ENCODE peak calls at places on chromosomes 16 and 17, in seven cellular contexts. P is left ventricle myocardium inferior, R is right lobe of liver, Z is aorta, I is Karpas-422, J is A549, U is psoas muscle. O is an unnamed sample.

GRCh38 chr16:15653227-15653626 is 3.2 kb downstream of the NDE1 start:
- DNase-seq in P (peak), R (no peak), Z (no peak), I (no peak), J (no peak), U (no peak), O (no peak)

GRCh38 chr16:74623214-74623842 is 16.4 kb upstream of the GLG1 start:
- DNase-seq in P (no peak), R (no peak), Z (no peak), I (peak), J (peak), U (no peak), O (no peak)

GRCh38 chr17:53390575-53390974 is 432.2 kb upstream of the KIF2B start:
- DNase-seq in P (no peak), R (no peak), Z (no peak), I (no peak), J (no peak), U (no peak), O (no peak)

GRCh38 chr16:84730406-84731106 is 30.8 kb downstream of the USP10 start:
- DNase-seq in P (peak), R (no peak), Z (peak), I (peak), J (peak), U (no peak), O (no peak)

GRCh38 chr16:29862383-29862883 is 593 bp downstream of the CDIPT start:
- DNase-seq in P (peak), R (no peak), Z (no peak), I (peak), J (peak), U (no peak), O (no peak)

GRCh38 chr16:81261049-81261648 is 22.7 kb downstream of the BCO1 start:
- DNase-seq in P (no peak), R (no peak), Z (no peak), I (peak), J (peak), U (no peak), O (peak)

GRCh38 chr16:75237398-75238131 is 13.9 kb downstream of the BCAR1 start:
- DNase-seq in P (no peak), R (no peak), Z (no peak), I (no peak), J (no peak), U (peak), O (peak)

GRCh38 chr17:74558882-74559519 is 8.3 kb downstream of the CD300H start:
- DNase-seq in P (no peak), R (no peak), Z (peak), I (no peak), J (no peak), U (no peak), O (no peak)

GRCh38 chr16:70610273-70611223 is 35.8 kb upstream of the IL34 start:
- DNase-seq in P (no peak), R (no peak), Z (peak), I (peak), J (no peak), U (peak), O (peak)

GRCh38 chr16:88596477-88596876 is 26.3 kb downstream of the ZC3H18 start:
- DNase-seq in P (no peak), R (no peak), Z (no peak), I (no peak), J (no peak), U (peak), O (no peak)

GRCh38 chr17:80929449-80929848 is 62.2 kb upstream of the CHMP6 start:
- DNase-seq in P (no peak), R (peak), Z (no peak), I (no peak), J (no peak), U (peak), O (peak)

GRCh38 chr17:4073983-4074830 is 68.6 kb downstream of the ZZEF1 start:
- DNase-seq in P (no peak), R (no peak), Z (peak), I (peak), J (no peak), U (peak), O (no peak)

GRCh38 chr16:51523400-51523799 is 372.3 kb upstream of the SALL1 start:
- DNase-seq in P (no peak), R (no peak), Z (no peak), I (no peak), J (peak), U (no peak), O (no peak)

GRCh38 chr17:17126131-17127110 is 79.7 kb downstream of the PLD6 start:
- DNase-seq in P (no peak), R (peak), Z (peak), I (no peak), J (no peak), U (peak), O (peak)
- H3K27ac ChIP-seq in P (peak), R (no peak), Z (no peak), I (no peak), J (no peak), U (peak), O (no peak)

DNA sequence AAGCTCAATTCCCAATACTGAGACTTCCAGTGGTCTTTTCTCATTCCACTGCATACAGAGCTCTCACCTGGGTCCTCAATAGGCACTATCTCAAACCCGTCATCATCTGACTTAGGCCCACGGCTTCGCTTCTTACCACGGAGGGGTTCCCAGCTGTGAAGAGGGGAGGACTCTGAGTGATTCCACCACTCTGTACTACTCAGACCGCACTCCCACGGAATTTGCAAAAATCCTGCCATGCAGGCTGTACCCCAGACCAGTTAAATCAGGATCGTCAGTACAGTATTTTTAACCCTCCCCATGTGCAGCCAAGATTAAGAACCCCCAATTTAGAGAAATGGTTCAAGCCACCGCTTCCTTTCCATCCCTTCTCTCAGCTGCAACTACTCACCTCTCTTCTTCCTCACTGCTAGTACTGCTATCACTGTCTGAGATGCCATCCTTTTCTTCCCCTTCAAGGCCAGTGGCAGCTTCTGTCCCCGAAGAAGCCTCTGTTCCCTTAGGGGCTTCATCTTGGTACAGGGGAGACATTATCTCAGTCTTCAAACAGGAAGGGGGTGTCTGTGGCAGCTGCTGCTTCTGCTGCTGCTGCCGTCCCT is 6.2 kb upstream of the PSMC5 start:
- DNase-seq in P (no peak), R (no peak), Z (no peak), I (no peak), J (no peak), U (no peak), O (no peak)
- H3K4me3 ChIP-seq in P (no peak), R (no peak), Z (no peak), I (no peak), J (no peak), U (no peak), O (no peak)

DNA sequence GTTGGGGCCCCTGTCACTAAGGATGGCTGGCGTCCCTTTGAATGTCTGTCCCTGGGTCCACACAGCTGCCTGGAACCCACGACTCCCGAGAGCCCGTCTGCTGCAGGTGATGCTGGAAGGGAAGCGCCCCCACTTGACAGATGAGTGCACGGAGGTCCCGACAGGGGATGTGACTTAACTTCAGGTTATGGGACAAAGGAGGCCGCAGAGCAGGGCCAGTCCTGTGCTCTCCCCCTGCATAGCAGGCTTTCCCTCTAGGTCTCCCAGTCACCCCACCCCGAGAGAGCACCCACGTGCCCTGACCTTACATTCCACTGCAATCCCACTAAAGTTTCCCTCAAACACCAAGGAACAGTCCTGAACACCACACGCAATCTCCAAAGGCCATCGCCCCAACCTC is 6.0 kb upstream of the RCVRN start:
- DNase-seq in P (no peak), R (no peak), Z (no peak), I (no peak), J (no peak), U (no peak), O (no peak)
- H3K27ac ChIP-seq in P (no peak), R (no peak), Z (no peak), I (no peak), J (no peak), U (no peak), O (no peak)

GRCh38 chr17:72102366-72102765 is 18.5 kb upstream of the SOX9 start:
- DNase-seq in P (no peak), R (no peak), Z (no peak), I (no peak), J (no peak), U (no peak), O (no peak)
- H3K4me3 ChIP-seq in P (no peak), R (no peak), Z (no peak), I (no peak), J (no peak), U (no peak), O (no peak)

DNA sequence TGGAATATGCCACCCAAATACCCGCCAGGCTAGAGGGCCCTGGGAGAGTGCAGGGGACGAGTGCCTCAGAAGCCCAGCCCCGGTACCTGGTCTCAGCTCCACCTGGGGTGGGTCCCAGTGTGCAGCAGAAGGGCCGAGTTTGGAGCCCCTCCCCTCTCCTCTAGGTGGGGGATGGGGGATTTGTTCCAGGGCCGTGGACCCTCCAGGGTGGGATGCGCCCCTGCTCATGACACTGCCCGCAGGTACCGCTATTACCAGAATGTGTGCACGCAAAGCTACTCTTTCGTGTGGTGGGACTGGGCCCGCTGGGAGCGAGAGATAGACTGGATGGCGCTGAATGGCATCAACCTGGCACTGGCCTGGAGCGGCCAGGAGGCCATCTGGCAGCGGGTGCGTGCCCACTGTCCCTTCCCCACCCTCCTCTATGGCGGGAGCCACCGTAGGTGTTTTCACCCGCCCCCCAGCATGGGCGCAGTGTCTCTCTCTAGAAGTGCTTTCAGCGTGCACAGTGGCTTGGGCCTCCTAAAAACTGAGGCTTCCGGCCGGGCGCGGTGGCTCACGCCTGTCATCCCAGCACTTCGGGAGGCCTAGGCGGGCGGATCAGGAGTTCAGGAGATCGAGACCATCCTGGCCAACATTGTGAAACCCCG is 1.2 kb downstream of the NAGLU start:
- DNase-seq in P (no peak), R (peak), Z (no peak), I (no peak), J (no peak), U (peak), O (peak)
- H3K27ac ChIP-seq in P (peak), R (peak), Z (no peak), I (peak), J (peak), U (peak), O (peak)

DNA sequence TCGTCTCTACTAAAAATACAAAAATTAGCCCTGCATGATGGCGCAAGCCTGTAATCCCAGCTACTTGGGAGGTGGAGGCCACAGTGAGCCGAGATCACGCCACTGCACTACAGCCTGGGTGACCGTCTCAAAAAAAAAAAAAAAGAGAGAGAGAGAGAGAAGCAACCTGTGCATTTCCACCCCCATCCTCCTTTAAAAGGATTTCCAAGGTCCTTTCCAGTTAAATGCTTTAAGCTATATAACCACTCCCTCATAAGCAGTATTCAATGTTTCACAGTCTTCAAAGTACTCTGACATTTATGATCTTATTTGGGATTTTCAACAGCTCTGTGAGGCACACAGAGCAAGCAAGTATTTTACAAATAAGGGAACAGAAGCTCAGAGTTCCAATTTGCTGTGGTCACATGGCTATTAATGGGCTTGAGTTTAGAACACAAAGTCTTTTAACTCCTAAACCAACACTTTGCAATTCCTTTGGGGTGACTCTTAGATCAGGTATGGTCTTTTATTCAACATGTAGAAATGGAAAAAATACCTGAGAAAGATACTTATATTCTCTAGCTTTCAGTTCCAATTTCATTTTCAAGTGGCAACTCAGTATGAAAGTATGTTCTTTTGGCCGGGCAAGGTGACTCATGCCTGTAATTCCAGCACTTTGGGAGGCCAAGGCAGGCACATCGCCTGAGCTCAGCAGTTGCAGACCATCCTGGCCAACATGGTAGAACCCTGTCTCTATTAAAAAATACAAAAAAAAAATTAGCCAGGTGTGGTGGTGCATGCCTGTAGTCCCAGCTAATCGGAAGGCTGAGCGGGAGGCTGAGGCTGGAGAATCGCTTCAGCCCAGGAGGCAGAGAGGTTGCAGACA is 31.3 kb downstream of the SPOP start:
- DNase-seq in P (no peak), R (no peak), Z (peak), I (no peak), J (peak), U (peak), O (no peak)
- H3K4me3 ChIP-seq in P (peak), R (no peak), Z (no peak), I (no peak), J (no peak), U (peak), O (no peak)

GRCh38 chr17:58515286-58515685 is 848 bp upstream of the MTMR4 start:
- DNase-seq in P (no peak), R (no peak), Z (no peak), I (no peak), J (no peak), U (no peak), O (no peak)

GRCh38 chr17:58513391-58513912 is 986 bp downstream of the MTMR4 start:
- DNase-seq in P (no peak), R (no peak), Z (no peak), I (no peak), J (no peak), U (no peak), O (no peak)

GRCh38 chr17:58513913-58514794 is at the start of gene MTMR4:
- DNase-seq in P (peak), R (peak), Z (peak), I (peak), J (peak), U (peak), O (peak)

GRCh38 chr17:58516644-58517377 is 2.4 kb upstream of the MTMR4 start:
- DNase-seq in P (no peak), R (peak), Z (no peak), I (no peak), J (no peak), U (no peak), O (peak)

GRCh38 chr17:58514795-58515157 is 338 bp upstream of the MTMR4 start:
- DNase-seq in P (no peak), R (no peak), Z (no peak), I (no peak), J (no peak), U (no peak), O (no peak)
- H3K27ac ChIP-seq in P (peak), R (peak), Z (peak), I (peak), J (no peak), U (peak), O (peak)